ENCODE peak calls at places on chromosomes 16 and 17, in ten cellular contexts. Y, B, X, T, N, W, K, C, O and U are unnamed samples. For H3K9me3, the result is how much of the 10 kb centered on the place peaks cover.

GRCh38 chr17:14301761-14302401 is 1.0 kb downstream of the HS3ST3B1 start:
- DNase-seq in Y (no peak), B (peak), X (peak), T (no peak), N (no peak), W (no peak), K (peak), C (no peak), O (peak), U (peak)

GRCh38 chr17:33603794-33604193 is 310.7 kb upstream of the ASIC2 start:
- DNase-seq in Y (no peak), B (no peak), X (no peak), T (no peak), N (no peak), W (no peak), K (no peak), C (no peak), O (no peak), U (no peak)

GRCh38 chr16:67019171-67019570 is 9.8 kb upstream of the CBFB start:
- DNase-seq in Y (no peak), B (no peak), X (no peak), T (no peak), N (no peak), W (no peak), K (no peak), C (no peak), O (no peak), U (no peak)

GRCh38 chr16:4313563-4314531 is 2.0 kb upstream of the GLIS2 start:
- DNase-seq in Y (no peak), B (no peak), X (no peak), T (no peak), N (no peak), W (peak), K (no peak), C (no peak), O (no peak), U (peak)

GRCh38 chr16:75761111-75761510 is 34.8 kb upstream of the CPHXL start:
- DNase-seq in Y (no peak), B (peak), X (peak), T (no peak), N (no peak), W (no peak), K (no peak), C (peak), O (no peak), U (peak)

GRCh38 chr17:74181341-74181740 is 22.1 kb upstream of the RPL38 start:
- DNase-seq in Y (no peak), B (no peak), X (no peak), T (no peak), N (no peak), W (no peak), K (no peak), C (no peak), O (no peak), U (no peak)

GRCh38 chr17:72761431-72761830 is 331.1 kb downstream of the SLC39A11 start:
- DNase-seq in Y (no peak), B (no peak), X (no peak), T (no peak), N (no peak), W (no peak), K (no peak), C (no peak), O (no peak), U (no peak)

GRCh38 chr16:83561876-83562275 is 245.9 kb upstream of the HSBP1 start:
- DNase-seq in Y (no peak), B (peak), X (peak), T (no peak), N (no peak), W (no peak), K (no peak), C (peak), O (no peak), U (peak)

GRCh38 chr17:65314212-65314611 is 177.0 kb downstream of the RGS9 start:
- DNase-seq in Y (no peak), B (no peak), X (no peak), T (no peak), N (no peak), W (no peak), K (no peak), C (no peak), O (no peak), U (no peak)

GRCh38 chr17:7217113-7217987 is 2.3 kb downstream of the DLG4 start:
- DNase-seq in Y (no peak), B (no peak), X (peak), T (no peak), N (no peak), W (peak), K (peak), C (peak), O (no peak), U (peak)

GRCh38 chr16:58464047-58464915 is 35.7 kb upstream of the NDRG4 start:
- DNase-seq in Y (no peak), B (peak), X (no peak), T (no peak), N (no peak), W (no peak), K (peak), C (peak), O (no peak), U (peak)

GRCh38 chr17:66952031-66952524 is 12.4 kb upstream of the CACNG4 start:
- DNase-seq in Y (no peak), B (peak), X (peak), T (no peak), N (peak), W (peak), K (no peak), C (peak), O (no peak), U (peak)

GRCh38 chr17:19686400-19687090 is 29.8 kb downstream of the SLC47A2 start:
- DNase-seq in Y (no peak), B (no peak), X (no peak), T (no peak), N (no peak), W (no peak), K (no peak), C (no peak), O (no peak), U (no peak)

DNA sequence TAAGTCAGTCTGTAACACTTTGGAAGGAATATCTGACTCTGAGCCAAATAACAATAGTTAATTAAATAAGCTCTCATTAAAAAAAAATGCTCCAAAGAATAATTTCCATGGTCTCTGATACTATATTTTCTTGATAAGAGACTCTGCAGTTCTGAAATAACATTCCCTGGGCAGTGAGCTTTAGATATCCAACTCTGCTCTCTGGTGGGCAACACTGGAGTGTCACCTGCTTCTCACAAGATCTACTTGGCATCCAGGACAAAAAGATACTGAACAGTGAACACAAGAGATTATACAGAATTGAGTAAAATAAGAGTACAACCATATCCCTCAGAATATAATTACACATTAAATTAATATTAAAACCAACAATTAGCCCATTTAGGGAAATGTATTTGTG is 13.7 kb downstream of the BLMH start:
- DNase-seq in Y (no peak), B (no peak), X (peak), T (no peak), N (no peak), W (peak), K (peak), C (peak), O (no peak), U (peak)
- TF ChIP-seq CTCF in Y (peak), B (peak), X (peak), T (peak), N (peak), W (peak), K (peak), C (peak), O (peak), U (peak)

GRCh38 chr16:46928811-46929210 is 44.6 kb downstream of the GPT2 start:
- DNase-seq in Y (no peak), B (no peak), X (no peak), T (no peak), N (no peak), W (no peak), K (no peak), C (no peak), O (no peak), U (no peak)

GRCh38 chr16:46923513-46924295 is 39.5 kb downstream of the GPT2 start:
- DNase-seq in Y (no peak), B (no peak), X (peak), T (no peak), N (no peak), W (no peak), K (no peak), C (no peak), O (no peak), U (no peak)

GRCh38 chr16:46927273-46927672 is 43.1 kb downstream of the GPT2 start:
- DNase-seq in Y (no peak), B (no peak), X (no peak), T (no peak), N (no peak), W (no peak), K (peak), C (no peak), O (no peak), U (no peak)

GRCh38 chr16:46924402-46924801 is 40.2 kb downstream of the GPT2 start:
- DNase-seq in Y (no peak), B (no peak), X (no peak), T (no peak), N (no peak), W (no peak), K (no peak), C (no peak), O (no peak), U (no peak)

GRCh38 chr16:46926470-46927225 is 42.5 kb downstream of the GPT2 start:
- DNase-seq in Y (no peak), B (no peak), X (no peak), T (no peak), N (no peak), W (no peak), K (no peak), C (no peak), O (no peak), U (no peak)
- H3K9me3 ChIP-seq in Y (under half), B (under half), X (under half), T (under half), N (under half), W (under half), K (under half), C (under half), O (under half), U (under half)

DNA sequence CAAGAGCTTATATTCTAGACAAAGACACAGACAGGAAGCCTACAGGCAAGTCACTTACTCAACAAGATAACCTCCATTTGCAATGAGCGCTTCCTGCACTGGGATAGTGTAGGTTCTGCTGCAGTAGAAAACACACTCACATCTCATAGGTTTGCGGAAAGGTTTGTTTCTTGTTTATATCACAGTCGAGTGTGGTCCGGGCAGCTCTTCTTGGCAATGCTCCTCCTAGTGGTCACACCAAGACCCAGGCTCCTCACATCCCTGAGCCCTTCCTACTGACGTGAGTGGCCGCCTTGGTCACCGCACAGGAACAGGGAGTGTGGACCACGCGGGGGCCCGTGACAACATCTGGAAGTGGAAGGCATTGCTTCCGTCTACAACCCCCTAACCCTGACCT is 48.0 kb upstream of the RBFOX3 start:
- DNase-seq in Y (no peak), B (no peak), X (peak), T (no peak), N (no peak), W (peak), K (no peak), C (peak), O (no peak), U (peak)
- TF ChIP-seq CTCF in Y (no peak), B (peak), X (peak), T (no peak), N (peak), W (peak), K (peak), C (peak), O (no peak), U (peak)

GRCh38 chr16:35198223-35199199 is 1739.1 kb downstream of the TP53TG3F start:
- DNase-seq in Y (no peak), B (no peak), X (no peak), T (no peak), N (no peak), W (no peak), K (no peak), C (no peak), O (no peak), U (no peak)
- H3K9me3 ChIP-seq in Y (under half), B (under half), X (under half), T (under half), N (half or more), W (under half), K (under half), C (under half), O (under half), U (under half)

GRCh38 chr16:68380348-68380670 is 68.0 kb downstream of the SMPD3 start:
- DNase-seq in Y (no peak), B (no peak), X (no peak), T (no peak), N (no peak), W (no peak), K (no peak), C (no peak), O (no peak), U (no peak)
- TF ChIP-seq CTCF in Y (no peak), B (no peak), X (no peak), T (no peak), N (no peak), W (no peak), K (no peak), C (no peak), O (no peak), U (no peak)

GRCh38 chr17:82948957-82949356 is 109.1 kb upstream of the ZNF750 start:
- DNase-seq in Y (no peak), B (no peak), X (no peak), T (no peak), N (no peak), W (no peak), K (no peak), C (no peak), O (no peak), U (no peak)

GRCh38 chr17:82949361-82949760 is 109.5 kb upstream of the ZNF750 start:
- DNase-seq in Y (no peak), B (no peak), X (no peak), T (no peak), N (no peak), W (no peak), K (peak), C (no peak), O (no peak), U (no peak)

GRCh38 chr17:82946081-82946480 is 106.3 kb upstream of the ZNF750 start:
- DNase-seq in Y (no peak), B (no peak), X (no peak), T (no peak), N (no peak), W (no peak), K (no peak), C (no peak), O (no peak), U (no peak)

GRCh38 chr17:82948081-82948511 is 108.3 kb upstream of the ZNF750 start:
- DNase-seq in Y (no peak), B (no peak), X (no peak), T (no peak), N (no peak), W (no peak), K (peak), C (no peak), O (no peak), U (no peak)

DNA sequence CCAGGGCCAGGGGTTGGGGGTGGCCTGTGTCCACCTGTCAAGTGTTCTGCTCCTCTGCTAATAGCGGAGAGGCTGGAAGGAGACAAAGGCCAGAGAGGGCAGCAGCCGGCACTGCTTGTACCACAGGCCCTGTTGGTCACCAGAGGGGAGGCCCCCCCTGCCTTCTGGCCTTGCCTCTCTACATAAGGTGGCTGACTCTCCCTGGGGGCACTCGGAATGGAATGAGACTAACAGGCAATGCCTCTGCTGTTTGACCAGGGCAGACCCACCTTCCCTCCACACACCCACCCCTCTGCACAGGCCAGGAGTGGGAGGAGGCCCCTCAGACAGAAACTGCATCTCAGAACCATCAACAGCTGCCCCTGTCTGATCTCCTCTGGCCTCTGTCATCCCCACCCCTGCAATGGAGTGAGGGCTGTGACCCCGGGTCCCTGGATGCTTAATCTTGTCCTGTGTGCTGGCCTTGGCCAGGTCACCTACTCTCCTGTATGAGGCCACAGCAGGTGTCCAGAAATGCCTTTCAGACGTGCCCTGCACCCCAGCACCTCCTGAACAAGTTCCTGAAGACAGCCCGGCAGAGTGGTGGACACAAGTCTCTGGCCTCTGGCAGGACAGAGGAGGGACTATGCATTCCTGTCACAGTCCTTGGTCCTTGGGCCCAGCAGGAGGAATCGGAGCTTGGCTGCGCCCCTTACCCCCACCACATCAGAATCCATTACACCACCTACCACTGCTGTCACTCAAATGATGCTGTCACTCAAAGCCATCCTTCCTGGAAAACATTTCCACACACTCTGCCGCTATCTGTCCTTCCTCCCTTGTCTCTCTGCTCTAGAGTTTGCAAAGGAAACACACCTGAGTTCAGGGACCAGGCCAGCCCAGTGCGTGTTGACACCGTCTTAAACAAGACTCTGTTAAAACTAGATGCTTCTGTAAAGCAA is 107.5 kb upstream of the ZNF750 start:
- DNase-seq in Y (no peak), B (no peak), X (no peak), T (no peak), N (no peak), W (no peak), K (peak), C (no peak), O (no peak), U (no peak)
- H3K9me3 ChIP-seq in Y (under half), B (half or more), X (half or more), T (under half), N (half or more), W (half or more), K (under half), C (under half), O (under half), U (under half)

DNA sequence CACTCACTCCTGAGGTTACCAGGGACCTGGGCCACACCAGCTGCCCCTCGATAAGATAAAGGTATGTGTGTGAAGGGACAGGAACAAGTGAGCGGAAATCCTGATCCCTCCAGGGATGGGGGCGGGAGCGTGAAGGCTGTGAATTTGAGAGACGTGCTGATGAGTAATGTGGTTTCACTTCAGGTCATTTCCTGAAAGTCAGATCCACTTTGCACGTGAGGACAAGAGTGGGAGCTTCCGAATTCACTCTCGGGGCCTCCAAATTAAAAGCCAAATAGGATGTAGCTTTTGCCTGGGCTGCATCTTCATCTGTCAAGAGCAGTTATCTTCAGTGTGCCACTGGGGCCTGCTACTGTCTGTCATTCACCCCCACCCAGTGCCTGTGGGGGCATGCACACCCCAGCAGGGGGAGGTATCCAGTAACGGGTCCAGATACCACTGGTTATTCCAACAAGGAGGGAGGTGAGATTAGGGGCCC is 87.4 kb upstream of the LHX1 start:
- DNase-seq in Y (no peak), B (peak), X (peak), T (no peak), N (no peak), W (peak), K (no peak), C (peak), O (no peak), U (peak)
- TF ChIP-seq CTCF in Y (no peak), B (peak), X (no peak), T (no peak), N (peak), W (no peak), K (no peak), C (no peak), O (no peak), U (peak)

GRCh38 chr16:35724551-35724950 is 2265.1 kb downstream of the TP53TG3F start:
- DNase-seq in Y (no peak), B (no peak), X (no peak), T (no peak), N (no peak), W (no peak), K (no peak), C (no peak), O (no peak), U (no peak)
- H3K9me3 ChIP-seq in Y (under half), B (under half), X (under half), T (under half), N (under half), W (under half), K (under half), C (under half), O (under half), U (under half)

DNA sequence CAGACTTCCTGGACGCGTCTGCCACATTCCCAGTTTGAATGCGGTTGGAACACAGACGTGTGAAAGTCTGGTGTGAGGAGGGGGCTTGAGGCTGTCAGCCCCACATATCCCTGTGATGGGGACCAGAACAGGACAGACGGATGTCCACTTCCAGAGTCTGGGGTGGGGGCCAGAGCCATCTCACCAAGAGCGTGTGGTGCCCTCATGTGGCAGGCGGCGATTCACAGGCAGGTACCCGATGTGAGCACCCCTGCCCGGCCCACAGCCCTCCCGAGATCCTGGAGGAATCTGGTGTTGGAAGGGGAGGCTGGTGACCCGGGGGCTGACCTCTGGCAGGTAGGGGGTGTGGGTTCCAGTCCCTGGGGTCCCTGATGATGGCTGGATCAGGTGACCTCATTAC is 51.5 kb downstream of the ENGASE start:
- DNase-seq in Y (no peak), B (no peak), X (no peak), T (no peak), N (no peak), W (no peak), K (no peak), C (peak), O (no peak), U (no peak)
- TF ChIP-seq CTCF in Y (no peak), B (peak), X (no peak), T (no peak), N (no peak), W (peak), K (peak), C (peak), O (no peak), U (peak)